ENCODE peak calls at places on chromosome 1, in six cellular contexts. T is AG09319; U is naive B cell; P is Right ventricle myocardium superior; G is HFFc6; H is stimulated activated CD8-positive, alpha-beta memory T cell treated with anti-CD3 and anti-CD28 coated beads, Interleukin-4, amount 100 ng/mL, for 1 hour. V is an unnamed sample.
A peak's percentile ranks its signal among the peaks of the same experiment; 100 is the strongest.

GRCh38 chr1:227131193-227131592 is 187.1 kb downstream of the CDC42BPA start:
- DNase-seq in U (no peak), T (peak; percentile 5), P (no peak), G (peak; percentile 57), H (no peak), V (no peak)

GRCh38 chr1:17276568-17276967 is 27.7 kb downstream of the PADI3 start:
- DNase-seq in H (no peak), U (no peak), P (peak; percentile 61), T (peak; percentile 50), G (peak; percentile 9), V (no peak)

GRCh38 chr1:56188855-56189254 is 390.5 kb downstream of the PLPP3 start:
- DNase-seq in T (no peak), H (no peak), P (no peak), G (no peak), U (no peak), V (no peak)

GRCh38 chr1:39524591-39525365 is 33.3 kb downstream of the BMP8A start:
- DNase-seq in T (no peak), G (no peak), P (no peak), H (no peak), U (no peak), V (no peak)

GRCh38 chr1:151143057-151143435 is 3.4 kb downstream of the SEMA6C start:
- DNase-seq in G (no peak), T (no peak), H (no peak), P (no peak), U (no peak), V (no peak)

GRCh38 chr1:69976896-69977295 is 228.5 kb downstream of the LRRC40 start:
- DNase-seq in U (no peak), H (no peak), G (no peak), P (no peak), T (no peak), V (no peak)

GRCh38 chr1:69673301-69673700 is 105.6 kb downstream of the LRRC7 start:
- DNase-seq in H (no peak), T (no peak), G (no peak), U (no peak), P (no peak), V (no peak)

GRCh38 chr1:229339520-229339919 is 3.3 kb downstream of the CCSAP start:
- DNase-seq in T (no peak), H (no peak), P (no peak), U (no peak), G (no peak), V (no peak)

GRCh38 chr1:56948403-56949023 is 17.3 kb downstream of the C8B start:
- DNase-seq in G (peak; percentile 50), U (no peak), H (no peak), T (peak; percentile 14), P (no peak), V (no peak)

GRCh38 chr1:51331206-51332100 is 1.1 kb upstream of the TTC39A start:
- DNase-seq in H (no peak), G (peak; percentile 60), P (no peak), T (no peak), U (no peak), V (no peak)

GRCh38 chr1:16924216-16924918 is 2.6 kb downstream of the CROCC start:
- DNase-seq in T (no peak), H (no peak), G (no peak), U (no peak), P (no peak), V (no peak)

GRCh38 chr1:54439550-54440223 is 33.5 kb upstream of the SSBP3 start:
- DNase-seq in T (no peak), U (no peak), H (no peak), P (no peak), G (no peak), V (no peak)

GRCh38 chr1:3903141-3904005 is 3.3 kb upstream of the C1orf174 start:
- DNase-seq in P (peak; percentile 40), T (no peak), H (no peak), U (no peak), G (no peak), V (no peak)

GRCh38 chr1:243730499-243731150 is 119.4 kb downstream of the AKT3 start:
- DNase-seq in U (no peak), P (peak; percentile 50), T (no peak), G (no peak), H (no peak), V (no peak)